ENCODE peak calls at places on chromosomes 5 and 9, in four cellular contexts. K, O, X and B are unnamed samples.

GRCh38 chr5:74631088-74631960 is 9.2 kb downstream of the ENC1 start:
- DNase-seq in O (no peak), X (no peak), K (no peak), B (peak)

GRCh38 chr9:136346927-136347465 is 16.5 kb downstream of the DNLZ start:
- DNase-seq in K (no peak), X (no peak), O (no peak), B (no peak)

GRCh38 chr5:154189256-154189818 is 1.2 kb upstream of the GALNT10 start:
- DNase-seq in O (no peak), K (no peak), X (no peak), B (no peak)

GRCh38 chr9:136695435-136695895 is 8.2 kb upstream of the AGPAT2 start:
- DNase-seq in K (peak), X (no peak), O (no peak), B (no peak)

GRCh38 chr5:4868140-4868735 is 271.9 kb upstream of the ADAMTS16 start:
- DNase-seq in X (peak), K (peak), O (peak), B (peak)

GRCh38 chr5:88761269-88761880 is 121.6 kb downstream of the MEF2C start:
- DNase-seq in K (no peak), O (no peak), X (no peak), B (no peak)

GRCh38 chr5:68460147-68460760 is 244.7 kb downstream of the PIK3R1 start:
- DNase-seq in O (peak), X (peak), K (peak), B (peak)

GRCh38 chr9:29212590-29213373 is 1639.5 kb upstream of the C9orf72 start:
- DNase-seq in X (no peak), K (no peak), O (no peak), B (no peak)

GRCh38 chr5:56817306-56817986 is 2.1 kb downstream of the MAP3K1 start:
- DNase-seq in X (no peak), K (no peak), O (no peak), B (no peak)

GRCh38 chr5:171401167-171401947 is 13.7 kb downstream of the NPM1 start:
- DNase-seq in X (no peak), O (no peak), K (no peak), B (no peak)

GRCh38 chr5:178788381-178789085 is 58.1 kb upstream of the ZNF354A start:
- DNase-seq in O (no peak), K (no peak), X (no peak), B (no peak)

GRCh38 chr9:98642661-98643312 is 65.9 kb downstream of the GABBR2 start:
- DNase-seq in O (no peak), X (no peak), K (no peak), B (no peak)

GRCh38 chr5:134490255-134490924 is 35.1 kb upstream of the JADE2 start:
- DNase-seq in X (no peak), O (no peak), K (no peak), B (no peak)

GRCh38 chr5:151497391-151498002 is 50.1 kb downstream of the SLC36A1 start:
- DNase-seq in O (no peak), K (no peak), X (no peak), B (no peak)

GRCh38 chr5:79505138-79505537 is 8.8 kb downstream of the HOMER1 start:
- DNase-seq in O (peak), K (no peak), X (no peak), B (no peak)

GRCh38 chr5:98031496-98031895 is 742.0 kb upstream of the RGMB start:
- DNase-seq in K (no peak), O (no peak), X (no peak), B (no peak)

GRCh38 chr9:34500623-34501267 is 22.0 kb downstream of the ENHO start:
- DNase-seq in K (peak), O (peak), X (peak), B (peak)

GRCh38 chr9:120583958-120584369 is 4.0 kb upstream of the CDK5RAP2 start:
- DNase-seq in X (peak), K (peak), O (peak), B (no peak)

GRCh38 chr5:149203896-149204544 is 62.7 kb downstream of the ABLIM3 start:
- DNase-seq in X (no peak), O (no peak), K (no peak), B (no peak)

GRCh38 chr5:1669276-1670155 is 130.1 kb downstream of the MRPL36 start:
- DNase-seq in X (no peak), O (no peak), K (no peak), B (no peak)
- TF ChIP-seq REST in X (peak), O (no peak), K (no peak), B (peak)

DNA sequence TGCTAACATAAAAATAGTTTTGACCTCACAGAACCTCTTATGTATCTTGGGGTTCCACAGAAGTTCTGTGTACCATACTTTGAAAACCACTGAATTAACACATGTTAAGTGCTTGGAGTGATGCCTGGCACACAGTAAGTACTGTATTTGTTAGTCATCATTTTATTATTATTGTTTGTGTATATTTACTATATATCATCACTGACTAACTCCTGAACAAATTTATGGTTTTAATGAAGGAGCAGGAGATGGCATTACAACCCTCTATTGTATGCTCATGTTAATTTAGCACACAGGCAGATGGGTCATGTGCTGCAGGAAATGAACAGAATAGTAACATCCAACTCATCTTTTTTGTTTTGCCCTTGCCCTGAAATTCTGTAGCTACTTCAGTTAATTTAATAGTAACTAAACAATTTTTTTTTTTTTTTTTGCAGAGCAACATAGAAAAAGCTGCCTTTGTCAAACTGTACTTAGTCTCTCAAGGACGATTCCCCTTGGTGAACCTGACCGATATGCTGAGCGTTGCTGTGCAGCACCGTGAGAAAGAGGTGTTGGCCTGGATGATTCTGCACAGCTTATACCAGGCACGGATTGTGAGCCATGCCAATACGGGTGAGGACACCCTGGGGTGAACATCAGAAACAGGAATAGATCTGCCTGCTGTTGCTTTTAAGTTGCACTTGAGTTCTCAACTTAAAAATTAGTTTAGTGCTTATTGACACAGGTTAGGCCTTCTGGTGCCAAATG is 45.4 kb downstream of the HACD4 start:
- DNase-seq in O (no peak), K (no peak), X (no peak), B (no peak)
- TF ChIP-seq TCF7L2 in O (no peak), K (no peak), X (no peak), B (no peak)

DNA sequence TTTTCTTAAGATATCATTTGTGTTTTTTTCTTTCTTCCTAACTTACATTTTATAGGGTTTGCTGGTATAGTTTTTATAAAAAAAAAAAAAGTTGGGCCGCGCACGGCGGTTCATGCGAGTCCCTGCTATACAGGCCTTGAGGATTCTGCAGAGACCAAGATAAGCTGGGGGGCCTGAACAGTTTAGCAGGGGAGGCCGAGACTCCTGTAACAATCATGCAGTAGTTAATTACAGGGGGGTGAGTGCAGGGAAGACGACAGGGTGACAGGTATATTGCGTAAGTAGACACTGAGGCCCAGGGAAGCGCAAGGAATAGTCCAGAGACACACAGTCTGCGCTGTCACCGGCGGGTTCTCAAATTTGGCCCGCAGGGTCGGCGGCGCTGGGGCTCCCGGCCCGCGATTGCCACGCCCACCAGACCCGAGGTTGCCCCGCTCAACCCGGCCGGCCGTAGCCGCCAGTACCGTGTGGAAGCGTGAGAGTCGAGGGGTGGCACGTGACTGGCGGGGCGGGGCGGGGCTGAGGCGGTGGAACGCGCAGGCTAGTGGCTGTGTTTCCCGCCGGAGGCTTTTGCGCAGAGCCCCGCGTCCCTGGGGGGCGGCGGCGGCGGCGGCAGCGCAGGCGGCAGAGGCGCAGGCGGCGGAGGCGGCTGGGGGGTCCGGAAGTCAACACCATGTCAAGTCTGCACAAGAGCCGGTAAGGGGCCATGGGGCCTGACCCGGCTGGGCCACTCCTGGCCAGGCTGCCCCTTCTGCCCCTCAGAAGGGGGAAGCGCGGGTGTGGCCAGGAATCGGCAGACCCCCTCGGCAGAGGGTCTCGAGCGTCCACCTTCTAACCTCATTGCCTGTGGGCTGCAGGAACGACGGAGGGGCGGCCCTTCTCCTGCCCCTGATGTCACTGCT is at the start of gene TBC1D13:
- DNase-seq in X (peak), K (peak), O (peak), B (no peak)
- TF ChIP-seq REST in X (no peak), K (no peak), O (no peak), B (no peak)

DNA sequence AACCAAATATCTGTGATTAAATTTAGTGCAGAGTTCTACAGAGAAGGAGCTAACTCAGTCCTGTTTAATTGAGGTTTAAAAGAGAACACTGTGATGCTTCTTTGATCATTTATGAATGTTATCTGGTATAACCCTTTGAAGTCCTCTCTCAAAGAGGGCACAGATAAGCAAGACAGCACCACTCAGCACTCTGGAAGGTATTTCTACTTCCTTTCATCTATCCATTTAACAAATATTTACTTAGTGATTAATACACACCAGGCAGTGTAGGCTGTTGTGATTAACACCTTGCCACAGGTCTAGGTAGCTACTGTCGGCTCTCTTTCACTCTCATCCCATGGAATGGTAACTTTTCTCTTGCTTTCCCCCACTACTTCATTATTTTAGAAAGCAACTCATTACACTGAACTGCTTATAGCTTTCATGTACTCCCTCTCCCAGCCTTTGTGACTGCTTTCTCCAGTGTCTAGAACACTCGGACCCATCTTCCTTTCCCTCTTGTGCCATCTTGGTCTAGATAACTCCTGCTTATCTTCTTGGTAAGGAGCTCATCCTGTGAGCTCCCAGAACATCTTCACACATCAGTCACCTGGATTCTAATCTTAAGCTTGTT is 54.7 kb downstream of the GLDC start:
- DNase-seq in X (peak), K (peak), O (no peak), B (no peak)
- TF ChIP-seq TCF7L2 in X (peak), K (peak), O (no peak), B (no peak)

GRCh38 chr5:1471997-1472963 is 27.0 kb upstream of the SLC6A3 start:
- DNase-seq in K (no peak), O (no peak), X (no peak), B (no peak)

GRCh38 chr5:1468629-1469527 is 23.6 kb upstream of the SLC6A3 start:
- DNase-seq in X (no peak), O (no peak), K (no peak), B (no peak)

GRCh38 chr5:1472964-1473628 is 27.9 kb upstream of the SLC6A3 start:
- DNase-seq in X (no peak), K (no peak), O (no peak), B (no peak)

GRCh38 chr5:1471240-1471853 is 26.1 kb upstream of the SLC6A3 start:
- DNase-seq in X (no peak), O (no peak), K (no peak), B (no peak)

DNA sequence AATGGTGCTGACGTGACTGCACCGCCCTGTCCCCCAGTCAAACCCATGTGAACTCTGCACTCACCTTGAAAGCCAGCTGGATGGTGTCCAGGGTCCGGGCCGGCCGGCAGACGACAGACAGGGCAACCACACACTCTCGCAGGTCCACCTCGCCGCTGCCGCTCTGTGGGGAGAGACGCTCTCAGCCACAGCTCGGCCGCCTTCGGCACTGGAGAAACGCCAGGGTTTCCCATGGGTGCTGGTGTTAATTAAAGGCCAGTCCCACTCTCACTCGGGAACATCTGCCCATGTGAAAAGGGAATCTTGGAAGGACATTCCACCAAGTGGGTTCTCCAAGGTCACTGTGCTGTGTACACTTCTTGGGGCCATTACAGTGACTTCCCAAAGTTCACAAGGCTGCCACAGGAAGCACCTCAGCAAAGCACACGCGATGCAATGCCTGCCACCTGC is 25.5 kb upstream of the SLC6A3 start:
- DNase-seq in K (no peak), O (no peak), X (peak), B (no peak)
- TF ChIP-seq REST in K (no peak), O (no peak), X (no peak), B (no peak)